ENCODE peak calls at places on chromosomes 1 and 21, in ten cellular contexts. A, X, G, J, B, D, U, V, W and F are unnamed samples.

GRCh38 chr1:204359474-204360255 is at the start of gene PLEKHA6:
- DNase-seq in A (no peak), X (peak; percentile 90), G (no peak), J (no peak), B (peak; percentile 53), D (peak; percentile 56), U (peak; percentile 35), V (no peak), W (no peak), F (no peak)

GRCh38 chr21:38823737-38824123 is 18.0 kb downstream of the ETS2 start:
- DNase-seq in A (no peak), X (no peak), G (no peak), J (peak; percentile 6), B (no peak), D (no peak), U (no peak), V (no peak), W (no peak), F (no peak)

GRCh38 chr1:59473813-59474212 is 176.9 kb downstream of the FGGY start:
- DNase-seq in A (no peak), X (no peak), G (no peak), J (no peak), B (no peak), D (no peak), U (peak; percentile 5), V (no peak), W (no peak), F (no peak)

GRCh38 chr1:119689511-119689910 is 22.2 kb upstream of the PHGDH start:
- DNase-seq in A (no peak), X (no peak), G (no peak), J (no peak), B (no peak), D (no peak), U (no peak), V (no peak), W (no peak), F (no peak)

GRCh38 chr1:230515451-230516145 is 89.5 kb upstream of the PGBD5 start:
- DNase-seq in A (no peak), X (no peak), G (no peak), J (no peak), B (no peak), D (no peak), U (no peak), V (no peak), W (no peak), F (no peak)

GRCh38 chr1:201260236-201260591 is 23.1 kb upstream of the PKP1 start:
- DNase-seq in A (no peak), X (no peak), G (no peak), J (no peak), B (no peak), D (no peak), U (no peak), V (no peak), W (no peak), F (no peak)

GRCh38 chr21:35149698-35150097 is 100.6 kb upstream of the RUNX1 start:
- DNase-seq in A (no peak), X (no peak), G (no peak), J (no peak), B (peak; percentile 51), D (no peak), U (no peak), V (no peak), W (no peak), F (no peak)

GRCh38 chr1:31955917-31956736 is 18.0 kb upstream of the PTP4A2 start:
- DNase-seq in A (peak; percentile 96), X (peak; percentile 97), G (peak; percentile 90), J (peak; percentile 80), B (peak; percentile 90), D (no peak), U (peak; percentile 87), V (peak; percentile 90), W (no peak), F (no peak)

GRCh38 chr1:167460836-167461235 is 57.5 kb downstream of the CD247 start:
- DNase-seq in A (no peak), X (no peak), G (no peak), J (no peak), B (no peak), D (no peak), U (peak; percentile 58), V (no peak), W (no peak), F (no peak)

GRCh38 chr1:8378202-8378601 is 60.3 kb downstream of the SLC45A1 start:
- DNase-seq in A (no peak), X (peak; percentile 74), G (peak; percentile 87), J (no peak), B (peak; percentile 13), D (no peak), U (no peak), V (peak; percentile 80), W (no peak), F (no peak)